ENCODE peak calls at places on chromosome 20, in four cellular contexts. G is BJ, V is T-helper 9 cell, Z is astrocyte of the spinal cord. J is an unnamed sample.

GRCh38 chr20:23673209-23673608 is 15.6 kb downstream of the CST4 start:
- DNase-seq in V (no peak), G (no peak), Z (no peak), J (no peak)

GRCh38 chr20:25081065-25081729 is 744 bp downstream of the VSX1 start:
- DNase-seq in V (peak), Z (no peak), G (no peak), J (peak)

GRCh38 chr20:18645851-18646250 is 58.0 kb downstream of the DTD1 start:
- DNase-seq in Z (no peak), G (no peak), V (no peak), J (no peak)

GRCh38 chr20:41261260-41261659 is 56.3 kb downstream of the ZHX3 start:
- DNase-seq in Z (no peak), G (no peak), V (no peak), J (no peak)

GRCh38 chr20:22339091-22339881 is 245.1 kb downstream of the FOXA2 start:
- DNase-seq in V (no peak), G (no peak), Z (peak), J (peak)

GRCh38 chr20:1121439-1121838 is 3.0 kb downstream of the PSMF1 start:
- DNase-seq in Z (no peak), G (no peak), V (no peak), J (no peak)

GRCh38 chr20:610130-611046 is at the start of gene TCF15:
- DNase-seq in V (no peak), G (no peak), Z (peak), J (peak)

GRCh38 chr20:44941292-44941691 is 18.9 kb downstream of the TOMM34 start:
- DNase-seq in G (no peak), Z (no peak), V (no peak), J (no peak)

GRCh38 chr20:60086936-60087562 is 128.8 kb downstream of the CDH26 start:
- DNase-seq in Z (no peak), V (no peak), G (no peak), J (no peak)

GRCh38 chr20:5092765-5093339 is 26.9 kb downstream of the PCNA start:
- DNase-seq in G (no peak), Z (no peak), V (no peak), J (no peak)

GRCh38 chr20:20780127-20780822 is 67.8 kb upstream of the RALGAPA2 start:
- DNase-seq in G (no peak), V (no peak), Z (no peak), J (no peak)

GRCh38 chr20:51346686-51347485 is 195.6 kb downstream of the NFATC2 start:
- DNase-seq in V (no peak), G (no peak), Z (peak), J (no peak)

GRCh38 chr20:62087227-62087626 is 21.5 kb upstream of the TAF4 start:
- DNase-seq in Z (no peak), V (no peak), G (no peak), J (no peak)

GRCh38 chr20:59672576-59672975 is 68.2 kb downstream of the PHACTR3 start:
- DNase-seq in Z (no peak), G (no peak), V (no peak), J (no peak)

GRCh38 chr20:53828673-53829085 is 235.0 kb upstream of the ZNF217 start:
- DNase-seq in G (peak), Z (peak), V (no peak), J (no peak)

GRCh38 chr20:53751394-53752368 is 158.0 kb upstream of the ZNF217 start:
- DNase-seq in V (no peak), Z (no peak), G (no peak), J (no peak)

GRCh38 chr20:38764563-38765355 is 16.5 kb downstream of the ACTR5 start:
- DNase-seq in G (peak), Z (peak), V (no peak), J (no peak)

GRCh38 chr20:20528896-20529295 is 161.0 kb downstream of the INSM1 start:
- DNase-seq in G (no peak), V (no peak), Z (no peak), J (peak)

GRCh38 chr20:50191065-50191565 is 485 bp downstream of the CEBPB start:
- DNase-seq in V (peak), G (no peak), Z (no peak), J (no peak)

J was measured in nephron progenitor cell.